ENCODE peak calls at places on chromosomes 11 and 22, in four cellular contexts. I is A549, U is K562, Y is HepG2. M is an unnamed sample.

GRCh38 chr22:34334893-34335292 is 414.6 kb upstream of the LARGE1 start:
- DNase-seq in Y (no peak), I (peak; percentile 0), U (no peak), M (no peak)

GRCh38 chr11:47392546-47393162 is 14.3 kb upstream of the SPI1 start:
- DNase-seq in I (no peak), Y (no peak), U (no peak), M (no peak)

GRCh38 chr11:65003282-65003681 is 6.5 kb upstream of the BATF2 start:
- DNase-seq in U (no peak), Y (no peak), I (no peak), M (peak; percentile 66)

GRCh38 chr22:20429254-20430100 is 8.1 kb downstream of the SCARF2 start:
- DNase-seq in U (peak; percentile 100), I (no peak), Y (no peak), M (no peak)

GRCh38 chr22:48750826-48751440 is 1076.7 kb downstream of the BRD1 start:
- DNase-seq in Y (no peak), U (no peak), I (no peak), M (no peak)

GRCh38 chr11:60390389-60390788 is 5.9 kb upstream of the MS4A14 start:
- DNase-seq in I (no peak), Y (no peak), U (no peak), M (no peak)

GRCh38 chr11:94179696-94180095 is 51.1 kb downstream of the PANX1 start:
- DNase-seq in U (no peak), I (no peak), Y (no peak), M (no peak)

GRCh38 chr11:34653851-34654490 is 33.1 kb downstream of the EHF start:
- DNase-seq in U (no peak), Y (peak; percentile 92), I (peak; percentile 98), M (peak; percentile 99)

GRCh38 chr22:18034076-18034475 is 9.7 kb upstream of the MICAL3 start:
- DNase-seq in U (no peak), I (no peak), Y (no peak), M (no peak)

GRCh38 chr11:115607621-115608191 is 103.5 kb upstream of the CADM1 start:
- DNase-seq in U (no peak), Y (no peak), I (no peak), M (no peak)

GRCh38 chr22:33062402-33062801 is 4.2 kb upstream of the SYN3 start:
- DNase-seq in I (no peak), Y (no peak), U (no peak), M (no peak)

GRCh38 chr22:27850000-27850465 is 48.5 kb upstream of the MN1 start:
- DNase-seq in I (no peak), Y (peak; percentile 78), U (no peak), M (no peak)

GRCh38 chr11:31874631-31875191 is 63.6 kb upstream of the PAX6 start:
- DNase-seq in Y (no peak), I (no peak), U (no peak), M (no peak)

GRCh38 chr22:26845016-26845728 is 187.8 kb downstream of the MIAT start:
- DNase-seq in Y (no peak), U (no peak), I (no peak), M (no peak)

GRCh38 chr22:43092085-43092484 is 2.9 kb upstream of the TTLL1 start:
- DNase-seq in U (no peak), Y (no peak), I (no peak), M (peak; percentile 8)

GRCh38 chr11:64801591-64802369 is 1.2 kb downstream of the MAP4K2 start:
- DNase-seq in Y (no peak), I (no peak), U (no peak), M (no peak)

GRCh38 chr11:57244911-57245310 is 7.9 kb upstream of the APLNR start:
- DNase-seq in I (no peak), U (no peak), Y (no peak), M (no peak)

GRCh38 chr22:39486951-39487825 is 14.9 kb upstream of the MIEF1 start:
- DNase-seq in I (no peak), U (peak; percentile 57), Y (no peak), M (no peak)

GRCh38 chr11:122634507-122634906 is 21.0 kb upstream of the UBASH3B start:
- DNase-seq in Y (no peak), I (no peak), U (no peak), M (peak; percentile 64)

GRCh38 chr11:17769218-17769617 is 34.6 kb downstream of the KCNC1 start:
- DNase-seq in U (no peak), I (no peak), Y (no peak), M (no peak)

GRCh38 chr11:19511413-19512183 is 201.0 kb upstream of the NAV2 start:
- DNase-seq in Y (no peak), I (no peak), U (no peak), M (no peak)

GRCh38 chr11:41660585-41660984 is 201.1 kb upstream of the LRRC4C start:
- DNase-seq in U (no peak), Y (no peak), I (peak; percentile 9), M (no peak)

GRCh38 chr22:44755956-44756361 is 3.6 kb downstream of the ARHGAP8 start:
- DNase-seq in U (no peak), I (no peak), Y (no peak), M (no peak)

GRCh38 chr11:65471410-65471762 is 27.5 kb upstream of the MALAT1 start:
- DNase-seq in U (peak; percentile 70), I (peak; percentile 91), Y (peak; percentile 73), M (peak; percentile 79)

GRCh38 chr22:44816141-44816540 is 63.8 kb downstream of the ARHGAP8 start:
- DNase-seq in I (no peak), U (no peak), Y (no peak), M (no peak)

GRCh38 chr11:97398246-97398645 is 1008.4 kb downstream of the JRKL start:
- DNase-seq in U (no peak), I (no peak), Y (no peak), M (no peak)

GRCh38 chr22:37321288-37321687 is 39.0 kb downstream of the CYTH4 start:
- DNase-seq in I (no peak), Y (peak; percentile 62), U (no peak), M (no peak)

GRCh38 chr22:22474733-22475132 is 33.8 kb downstream of the ZNF280B start:
- DNase-seq in U (peak; percentile 47), I (no peak), Y (peak; percentile 53), M (no peak)

GRCh38 chr11:7060828-7061227 is 28.0 kb upstream of the RBMXL2 start:
- DNase-seq in I (no peak), U (no peak), Y (no peak), M (peak; percentile 58)

GRCh38 chr11:64546600-64546999 is 44.4 kb upstream of the SLC22A12 start:
- DNase-seq in U (no peak), Y (no peak), I (no peak), M (no peak)

GRCh38 chr22:27197071-27197470 is 539.7 kb downstream of the MIAT start:
- DNase-seq in I (no peak), Y (no peak), U (no peak), M (no peak)

GRCh38 chr11:22163394-22163797 is 29.5 kb upstream of the ANO5 start:
- DNase-seq in U (no peak), I (no peak), Y (no peak), M (no peak)

GRCh38 chr11:69840371-69841169 is 21.4 kb upstream of the FGF3 start:
- DNase-seq in Y (no peak), U (no peak), I (no peak), M (no peak)

GRCh38 chr11:69841170-69841858 is 22.1 kb upstream of the FGF3 start:
- DNase-seq in U (no peak), Y (no peak), I (no peak), M (no peak)

GRCh38 chr11:69841859-69842698 is 22.9 kb upstream of the FGF3 start:
- DNase-seq in I (peak; percentile 44), Y (no peak), U (peak; percentile 60), M (peak; percentile 13)

GRCh38 chr11:69837791-69838190 is 18.6 kb upstream of the FGF3 start:
- DNase-seq in U (no peak), I (no peak), Y (no peak), M (no peak)

DNA sequence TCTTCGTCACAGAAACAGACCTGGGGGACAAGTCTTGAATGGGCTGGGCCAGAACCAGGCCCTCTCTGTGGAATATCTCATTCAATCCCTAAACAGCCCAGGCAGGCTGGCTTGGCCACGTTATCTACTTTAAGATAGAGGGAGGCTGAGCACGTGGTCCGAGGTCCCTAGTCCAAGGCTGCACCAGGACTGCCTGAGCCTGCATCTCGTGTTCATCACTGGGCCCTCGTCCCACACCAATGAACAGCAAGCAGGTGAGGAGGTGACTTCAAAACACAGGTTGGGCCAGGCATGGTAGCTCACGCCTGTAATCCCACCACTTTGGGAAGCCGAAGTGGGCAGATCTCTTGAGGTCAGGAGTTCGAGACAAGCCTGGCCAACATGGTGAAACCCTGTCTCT is 20.3 kb upstream of the FGF3 start:
- DNase-seq in Y (no peak), I (no peak), U (no peak), M (no peak)
- TF ChIP-seq MAZ in Y (no peak), I (no peak), U (no peak), M (no peak)

DNA sequence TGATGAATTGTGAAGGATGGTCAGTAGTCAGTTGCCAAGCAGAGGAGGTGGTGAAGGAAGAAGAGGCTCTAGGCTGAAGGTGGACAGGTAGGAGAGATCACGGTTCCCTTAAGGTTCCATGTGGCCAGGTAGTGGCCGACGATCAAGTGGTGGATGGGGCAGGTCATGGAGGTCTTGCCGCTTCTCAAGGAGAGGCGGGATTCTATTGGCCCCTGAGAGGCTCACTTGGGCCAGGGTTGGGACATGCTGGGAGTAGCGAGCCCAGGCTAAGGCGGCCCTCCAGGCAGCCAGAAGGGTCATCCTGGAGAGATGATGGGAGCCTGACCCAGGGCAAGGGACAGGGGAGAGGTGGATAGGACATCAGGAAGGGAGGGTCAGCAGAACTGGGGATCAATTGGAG is 20.9 kb upstream of the TMPRSS4 start:
- DNase-seq in I (no peak), U (no peak), Y (no peak), M (no peak)
- TF ChIP-seq MAZ in I (no peak), U (no peak), Y (no peak), M (no peak)

GRCh38 chr11:8814209-8814922 is 96.6 kb upstream of the AKIP1 start:
- DNase-seq in U (no peak), Y (no peak), I (no peak), M (no peak)
- TF ChIP-seq MAZ in U (no peak), Y (no peak), I (no peak), M (no peak)

GRCh38 chr11:79438631-79439429 is 2.0 kb downstream of the TENM4 start:
- DNase-seq in I (no peak), U (no peak), Y (no peak), M (peak; percentile 42)
- TF ChIP-seq MAZ in I (no peak), U (no peak), Y (no peak), M (no peak)

GRCh38 chr11:62108017-62108750 is 15.6 kb upstream of the INCENP start:
- DNase-seq in U (peak; percentile 44), Y (peak; percentile 65), I (peak; percentile 74), M (peak; percentile 74)

GRCh38 chr11:62105611-62106245 is 18.1 kb upstream of the INCENP start:
- DNase-seq in Y (no peak), I (no peak), U (no peak), M (peak; percentile 47)

GRCh38 chr11:62104816-62105610 is 18.8 kb upstream of the INCENP start:
- DNase-seq in U (peak; percentile 44), Y (no peak), I (no peak), M (peak; percentile 61)

GRCh38 chr11:62104001-62104400 is 19.8 kb upstream of the INCENP start:
- DNase-seq in U (no peak), Y (no peak), I (no peak), M (no peak)

GRCh38 chr11:62108971-62109391 is 14.8 kb upstream of the INCENP start:
- DNase-seq in I (no peak), Y (no peak), U (no peak), M (peak; percentile 66)
- TF ChIP-seq MAZ in I (no peak), Y (no peak), U (no peak), M (no peak)

GRCh38 chr11:125670131-125670530 is 10.5 kb downstream of the ACRV1 start:
- DNase-seq in U (no peak), I (no peak), Y (no peak), M (no peak)
- TF ChIP-seq MAZ in U (no peak), I (no peak), Y (no peak), M (no peak)

M was measured in IMR-90.